ENCODE peak calls at places on chromosome 3, in five cellular contexts. S is fibroblast of lung, I is mesenchymal stem cell, O is astrocyte, C is neural progenitor cell. K is an unnamed sample.
A peak's percentile ranks its signal among the peaks of the same experiment; 100 is the strongest.

GRCh38 chr3:79515072-79515471 is 252.7 kb downstream of the ROBO1 start:
- DNase-seq in S (peak; percentile 73), I (no peak), O (peak; percentile 66), C (no peak), K (no peak)

GRCh38 chr3:42751609-42752008 is 21.4 kb downstream of the CCDC13 start:
- DNase-seq in C (no peak), S (no peak), I (no peak), O (no peak), K (peak; percentile 20)

GRCh38 chr3:111284485-111285187 is 213.0 kb downstream of the NECTIN3 start:
- DNase-seq in O (no peak), I (no peak), S (no peak), C (peak; percentile 47), K (no peak)

GRCh38 chr3:21055015-21055414 is 696.0 kb downstream of the ZNF385D start:
- DNase-seq in C (no peak), S (no peak), I (no peak), O (no peak), K (no peak)

GRCh38 chr3:77699292-77699691 is 659.4 kb downstream of the ROBO2 start:
- DNase-seq in O (no peak), C (no peak), S (no peak), I (no peak), K (no peak)

GRCh38 chr3:89278305-89278704 is 170.9 kb downstream of the EPHA3 start:
- DNase-seq in I (no peak), O (no peak), S (peak; percentile 0), C (peak; percentile 58), K (peak; percentile 87)

GRCh38 chr3:115204470-115204869 is 57.4 kb upstream of the ZBTB20 start:
- DNase-seq in S (no peak), O (no peak), I (no peak), C (no peak), K (no peak)

GRCh38 chr3:4985330-4986174 is 6.3 kb downstream of the BHLHE40 start:
- DNase-seq in S (peak; percentile 91), I (peak; percentile 91), C (peak; percentile 11), O (peak; percentile 88), K (peak; percentile 86)

GRCh38 chr3:37725842-37726241 is 135.8 kb upstream of the CTDSPL start:
- DNase-seq in C (no peak), I (no peak), O (no peak), S (no peak), K (no peak)

GRCh38 chr3:163809540-163809993 is 1268.7 kb downstream of the SI start:
- DNase-seq in S (no peak), I (peak; percentile 20), O (no peak), C (no peak), K (no peak)

GRCh38 chr3:100316656-100317069 is 17.9 kb upstream of the NIT2 start:
- DNase-seq in S (peak; percentile 53), O (peak; percentile 39), C (peak; percentile 36), I (peak; percentile 72), K (peak; percentile 57)

GRCh38 chr3:126355777-126356372 is 1.3 kb downstream of the KLF15 start:
- DNase-seq in C (peak; percentile 91), O (peak; percentile 20), I (peak; percentile 91), S (peak; percentile 52), K (peak; percentile 97)

GRCh38 chr3:128177865-128178264 is 24.6 kb downstream of the EEFSEC start:
- DNase-seq in S (no peak), O (no peak), I (no peak), C (no peak), K (no peak)

GRCh38 chr3:99366663-99367429 is 271.5 kb upstream of the COL8A1 start:
- DNase-seq in O (no peak), S (no peak), I (no peak), C (peak; percentile 29), K (peak; percentile 68)

GRCh38 chr3:137796993-137797392 is 32.9 kb downstream of the SOX14 start:
- DNase-seq in S (no peak), C (no peak), O (no peak), I (no peak), K (no peak)

GRCh38 chr3:192054881-192055280 is 593.9 kb downstream of the PYDC2 start:
- DNase-seq in C (no peak), S (peak; percentile 79), I (no peak), O (peak; percentile 70), K (no peak)

GRCh38 chr3:129184396-129184656 is 630 bp upstream of the CNBP start:
- DNase-seq in S (peak; percentile 21), C (no peak), O (no peak), I (no peak), K (no peak)

GRCh38 chr3:116920836-116921596 is 211.4 kb downstream of the TUSC7 start:
- DNase-seq in I (peak; percentile 54), O (no peak), S (no peak), C (no peak), K (no peak)

GRCh38 chr3:31917303-31917903 is 63.7 kb downstream of the OSBPL10 start:
- DNase-seq in I (no peak), C (no peak), S (no peak), O (no peak), K (no peak)

GRCh38 chr3:25527796-25528195 is 99.7 kb downstream of the RARB start:
- DNase-seq in I (no peak), O (peak; percentile 45), C (peak; percentile 49), S (peak; percentile 62), K (no peak)

GRCh38 chr3:184874709-184875644 is 63.0 kb downstream of the VPS8 start:
- DNase-seq in O (peak; percentile 7), I (peak; percentile 31), S (peak; percentile 19), C (peak; percentile 46), K (peak; percentile 63)

GRCh38 chr3:171620825-171621434 is 160.7 kb upstream of the TNIK start:
- DNase-seq in I (peak; percentile 11), C (no peak), O (peak; percentile 73), S (peak; percentile 75), K (no peak)

GRCh38 chr3:47851888-47852603 is 49.1 kb downstream of the DHX30 start:
- DNase-seq in C (no peak), S (no peak), O (no peak), I (no peak), K (no peak)

GRCh38 chr3:190534986-190535385 is 21.1 kb downstream of the IL1RAP start:
- DNase-seq in C (no peak), O (peak; percentile 20), I (peak; percentile 26), S (peak; percentile 38), K (no peak)

GRCh38 chr3:23653647-23654525 is 151.9 kb upstream of the UBE2E1 start:
- DNase-seq in O (no peak), C (no peak), S (no peak), I (no peak), K (no peak)

GRCh38 chr3:139414608-139415224 is 25.3 kb upstream of the COPB2 start:
- DNase-seq in I (no peak), C (no peak), O (no peak), S (no peak), K (no peak)
- H3K9me3 ChIP-seq in I (peaks cover 28% of the 10 kb centered on the region), C (no peaks in the 10 kb centered on the region), O (no peaks in the 10 kb centered on the region), S (no peaks in the 10 kb centered on the region), K (peaks cover 36% of the 10 kb centered on the region)

GRCh38 chr3:121660356-121661171 is at the start of gene HCLS1:
- DNase-seq in O (no peak), C (no peak), S (no peak), I (no peak), K (no peak)
- H3K9ac ChIP-seq in O (no peak within 1 kb of the TSS), C (no peak within 1 kb of the TSS), S (no peak within 1 kb of the TSS), I (no peak within 1 kb of the TSS), K (no peak within 1 kb of the TSS)

GRCh38 chr3:160169139-160169830 is 55.9 kb upstream of the C3orf80 start:
- DNase-seq in S (peak; percentile 98), O (peak; percentile 98), C (no peak), I (peak; percentile 91), K (peak; percentile 52)
- H3K9me3 ChIP-seq in S (no peaks in the 10 kb centered on the region), O (no peaks in the 10 kb centered on the region), C (no peaks in the 10 kb centered on the region), I (no peaks in the 10 kb centered on the region), K (no peaks in the 10 kb centered on the region)

GRCh38 chr3:113055201-113055600 is 64.4 kb downstream of the GTPBP8 start:
- DNase-seq in I (no peak), O (no peak), S (no peak), C (no peak), K (no peak)
- H3K9ac ChIP-seq in I (no peak overlapping the region), O (no peak overlapping the region), S (no peak overlapping the region), C (no peak overlapping the region), K (no peak overlapping the region)

GRCh38 chr3:15847239-15847638 is 49.5 kb upstream of the ANKRD28 start:
- DNase-seq in S (no peak), C (no peak), O (no peak), I (no peak), K (no peak)

GRCh38 chr3:15851735-15852134 is 54.0 kb upstream of the ANKRD28 start:
- DNase-seq in S (no peak), O (no peak), I (no peak), C (no peak), K (no peak)
- H3K9me3 ChIP-seq in S (no peaks in the 10 kb centered on the region), O (no peaks in the 10 kb centered on the region), I (no peaks in the 10 kb centered on the region), C (peaks cover 7% of the 10 kb centered on the region), K (peaks cover 19% of the 10 kb centered on the region)

DNA sequence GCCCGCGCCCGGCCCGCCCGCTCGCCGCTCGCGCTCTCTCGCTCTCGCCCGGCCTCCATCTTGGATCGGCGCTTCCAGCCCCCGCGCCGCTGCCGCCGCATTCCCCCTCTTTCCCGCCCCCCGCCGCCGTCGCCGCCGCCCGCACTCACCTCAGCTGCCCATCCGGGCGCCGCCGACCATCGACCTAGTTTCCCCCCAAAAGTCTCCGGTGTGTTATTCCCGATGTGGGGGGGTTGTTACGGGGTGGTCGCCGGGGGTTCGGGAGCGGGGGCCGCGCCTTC is 192 bp downstream of the STAG1 start:
- DNase-seq in O (no peak), C (peak; percentile 91), I (no peak), S (no peak), K (no peak)
- H3K9ac ChIP-seq in O (peak overlapping the region; percentile 95), C (peak overlapping the region; percentile 81), I (peak overlapping the region; percentile 100), S (peak overlapping the region; percentile 93), K (peak overlapping the region; percentile 75)

GRCh38 chr3:147886889-147887288 is 477.7 kb downstream of the ZIC1 start:
- DNase-seq in O (no peak), C (no peak), S (no peak), I (no peak), K (peak; percentile 74)

GRCh38 chr3:147887797-147888196 is 478.6 kb downstream of the ZIC1 start:
- DNase-seq in S (no peak), O (no peak), C (no peak), I (no peak), K (no peak)

DNA sequence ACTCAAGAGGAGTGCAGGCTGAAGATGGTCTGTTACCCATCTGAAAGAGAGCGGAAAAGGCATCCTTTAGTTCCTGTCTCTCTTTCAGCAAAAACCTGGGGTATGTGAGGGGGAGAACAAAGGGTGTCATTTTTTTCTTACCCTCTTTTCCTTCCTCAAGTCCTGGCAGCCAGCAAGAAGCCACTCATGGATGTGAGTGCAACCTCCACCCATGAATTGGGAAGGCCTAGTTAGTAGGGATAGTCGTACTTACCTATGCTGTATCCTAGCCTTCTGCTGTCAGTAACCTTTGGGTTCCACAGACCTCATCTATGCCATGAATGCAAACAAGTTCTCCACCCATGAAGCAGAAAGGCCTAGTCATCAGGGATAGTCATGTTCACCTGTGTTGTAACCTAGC is 472.8 kb downstream of the ZIC1 start:
- DNase-seq in I (no peak), C (no peak), S (peak; percentile 7), O (no peak), K (no peak)
- H3K9me3 ChIP-seq in I (peaks cover 46% of the 10 kb centered on the region), C (peaks cover 12% of the 10 kb centered on the region), S (no peaks in the 10 kb centered on the region), O (peaks cover 19% of the 10 kb centered on the region), K (peaks cover 67% of the 10 kb centered on the region)

DNA sequence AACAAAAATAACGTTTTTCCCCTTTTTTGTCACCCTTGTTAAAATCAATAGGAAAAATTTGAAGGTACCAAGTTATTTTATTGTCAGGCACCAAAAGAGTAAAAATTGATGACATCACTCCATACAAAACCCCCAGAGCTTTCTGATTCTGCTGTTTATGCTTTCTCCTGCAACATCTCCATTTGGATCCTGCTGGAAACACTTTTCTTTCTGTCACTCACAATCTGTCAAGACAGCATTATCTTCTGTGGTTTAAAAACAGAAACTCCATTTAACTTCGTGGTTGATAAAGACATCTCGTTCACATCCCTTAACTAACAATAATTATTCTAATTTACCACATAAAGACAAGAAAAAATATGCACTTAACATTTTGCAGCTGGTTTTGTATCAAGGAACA is 160.5 kb downstream of the FHIT start:
- DNase-seq in O (no peak), I (no peak), C (no peak), S (no peak), K (no peak)
- H3K9ac ChIP-seq in O (no peak overlapping the region), I (no peak overlapping the region), C (no peak overlapping the region), S (no peak overlapping the region), K (no peak overlapping the region)